ENCODE peak calls at places on chromosome 11, in five cellular contexts. D is H1, V is neuronal stem cell, A is H9, K is mesenchymal stem cell. T is an unnamed sample.
A peak's percentile ranks its signal among the peaks of the same experiment; 100 is the strongest.

GRCh38 chr11:34940026-34940677 is 23.7 kb downstream of the PDHX start:
- DNase-seq in D (no peak), V (no peak), A (no peak), K (peak; percentile 23), T (peak; percentile 45)

GRCh38 chr11:32821517-32821916 is 8.2 kb upstream of the PRRG4 start:
- DNase-seq in D (no peak), V (no peak), A (no peak), K (no peak), T (no peak)

GRCh38 chr11:35662061-35662648 is 420 bp upstream of the TRIM44 start:
- DNase-seq in D (no peak), V (no peak), A (no peak), K (no peak), T (no peak)

GRCh38 chr11:61756452-61757212 is 4.2 kb downstream of the MYRF start:
- DNase-seq in D (no peak), V (no peak), A (no peak), K (peak; percentile 56), T (no peak)

GRCh38 chr11:128728767-128729587 is 35.1 kb downstream of the FLI1 start:
- DNase-seq in D (no peak), V (no peak), A (no peak), K (no peak), T (no peak)

GRCh38 chr11:65663634-65664200 is 1.0 kb upstream of the RELA start:
- DNase-seq in D (no peak), V (no peak), A (no peak), K (peak; percentile 87), T (peak; percentile 50)

GRCh38 chr11:35063453-35063852 is 75.5 kb upstream of the CD44 start:
- DNase-seq in D (no peak), V (no peak), A (no peak), K (no peak), T (no peak)

GRCh38 chr11:64001552-64002427 is 15.6 kb downstream of the OTUB1 start:
- DNase-seq in D (no peak), V (no peak), A (no peak), K (peak; percentile 31), T (no peak)

GRCh38 chr11:122159173-122159701 is 43.2 kb upstream of the BLID start:
- DNase-seq in D (no peak), V (no peak), A (no peak), K (peak; percentile 66), T (no peak)

GRCh38 chr11:119585038-119585666 is 143.8 kb downstream of the NECTIN1 start:
- DNase-seq in D (no peak), V (peak; percentile 9), A (peak; percentile 76), K (no peak), T (no peak)

GRCh38 chr11:134519788-134520187 is 107.7 kb upstream of the B3GAT1 start:
- DNase-seq in D (no peak), V (no peak), A (no peak), K (no peak), T (no peak)

GRCh38 chr11:119363874-119364590 is 17.5 kb downstream of the USP2 start:
- DNase-seq in D (no peak), V (peak; percentile 63), A (no peak), K (no peak), T (peak; percentile 71)

GRCh38 chr11:47967577-47968230 is 12.7 kb upstream of the PTPRJ start:
- DNase-seq in D (no peak), V (no peak), A (no peak), K (no peak), T (peak; percentile 66)

GRCh38 chr11:85752890-85753581 is 57.9 kb downstream of the SYTL2 start:
- DNase-seq in D (no peak), V (no peak), A (no peak), K (no peak), T (no peak)

GRCh38 chr11:77126861-77127673 is 979 bp upstream of the MYO7A start:
- DNase-seq in D (no peak), V (peak; percentile 64), A (peak; percentile 72), K (peak; percentile 69), T (no peak)

GRCh38 chr11:88301478-88302140 is 35.9 kb downstream of the CTSC start:
- DNase-seq in D (no peak), V (no peak), A (no peak), K (peak; percentile 80), T (no peak)

GRCh38 chr11:70732493-70733206 is 334.3 kb downstream of the CTTN start:
- DNase-seq in D (no peak), V (no peak), A (no peak), K (peak; percentile 21), T (peak; percentile 21)

GRCh38 chr11:114448749-114449484 is 9.7 kb downstream of the REXO2 start:
- DNase-seq in D (no peak), V (no peak), A (no peak), K (peak; percentile 39), T (no peak)

GRCh38 chr11:9230291-9230690 is 34.9 kb downstream of the DENND5A start:
- DNase-seq in D (no peak), V (no peak), A (peak; percentile 8), K (no peak), T (peak; percentile 55)

GRCh38 chr11:117390743-117391142 is 63.1 kb downstream of the CEP164 start:
- DNase-seq in D (no peak), V (no peak), A (no peak), K (no peak), T (no peak)

GRCh38 chr11:11366793-11367192 is 13.7 kb upstream of the CSNK2A3 start:
- DNase-seq in D (no peak), V (no peak), A (no peak), K (peak; percentile 19), T (no peak)

GRCh38 chr11:33674035-33674814 is 26.4 kb downstream of the C11orf91 start:
- DNase-seq in D (no peak), V (no peak), A (no peak), K (no peak), T (no peak)

GRCh38 chr11:31995031-31995430 is 95.8 kb upstream of the RCN1 start:
- DNase-seq in D (no peak), V (no peak), A (no peak), K (no peak), T (no peak)

GRCh38 chr11:79616392-79616831 is 175.6 kb upstream of the TENM4 start:
- DNase-seq in D (no peak), V (no peak), A (no peak), K (no peak), T (peak; percentile 20)

GRCh38 chr11:64627371-64627770 is 36.4 kb downstream of the SLC22A12 start:
- DNase-seq in D (no peak), V (no peak), A (no peak), K (no peak), T (no peak)

DNA sequence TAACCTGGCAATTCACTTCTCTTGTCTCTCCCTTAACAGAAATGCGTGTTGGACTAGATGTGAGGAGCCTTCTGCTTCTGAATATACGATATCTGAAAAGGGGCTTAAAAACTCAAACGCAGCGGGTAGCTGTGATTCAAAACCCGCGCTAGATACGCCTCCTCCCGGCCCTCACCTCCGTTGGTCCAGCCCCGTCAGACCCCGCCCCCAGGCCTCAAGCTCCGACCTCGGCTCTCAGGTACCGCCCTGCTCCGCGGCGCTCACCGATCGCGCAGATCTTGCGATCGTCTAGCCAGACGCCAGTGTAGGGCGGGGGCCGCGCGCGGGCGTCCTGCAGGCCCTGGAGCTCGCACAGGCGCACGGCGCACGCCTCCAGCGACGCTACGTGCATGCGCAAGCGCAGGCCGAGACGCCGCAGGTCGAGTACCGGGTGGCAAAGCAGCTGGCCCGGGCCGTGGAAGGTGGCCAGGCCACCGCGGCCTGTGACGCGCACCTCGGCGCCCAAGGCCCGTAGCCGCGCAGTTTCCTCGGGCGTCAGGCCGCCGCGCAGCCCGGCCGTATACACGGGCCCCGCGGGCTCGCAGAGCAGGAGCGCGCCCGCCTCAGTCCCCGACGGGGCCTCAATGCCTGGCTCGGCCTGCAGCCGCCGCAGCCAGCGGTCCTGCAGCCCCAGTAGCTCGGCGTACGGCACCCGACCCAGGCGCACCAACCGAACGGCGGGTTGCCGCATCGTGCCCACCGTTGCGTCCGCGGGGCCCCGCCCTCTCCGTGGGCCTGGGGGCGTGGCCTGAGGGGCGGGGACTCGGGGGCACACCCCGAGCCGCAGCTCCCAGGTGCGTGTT is at the start of gene LIPT2:
- DNase-seq in D (peak; percentile 96), V (peak; percentile 94), A (peak; percentile 98), K (peak; percentile 94), T (peak; percentile 100)
- H2BK12ac ChIP-seq in D (peak within 1 kb of the TSS; percentile 82), V (peak within 1 kb of the TSS; percentile 76), A (no peak within 1 kb of the TSS), K (no peak within 1 kb of the TSS), T (no peak within 1 kb of the TSS)

GRCh38 chr11:59573216-59573615 is 42.4 kb downstream of the OSBP start:
- DNase-seq in D (no peak), V (no peak), A (no peak), K (peak; percentile 92), T (peak; percentile 64)
- H3K4ac ChIP-seq in D (no peak overlapping the region), V (no peak overlapping the region), A (no peak overlapping the region), K (no peak overlapping the region), T (no peak overlapping the region)

GRCh38 chr11:75386912-75387311 is 12.4 kb upstream of the RPS3 start:
- DNase-seq in D (peak; percentile 29), V (no peak), A (peak; percentile 65), K (no peak), T (peak; percentile 96)

GRCh38 chr11:75380245-75380644 is 19.1 kb upstream of the RPS3 start:
- DNase-seq in D (no peak), V (no peak), A (no peak), K (no peak), T (no peak)

GRCh38 chr11:75384438-75385080 is 14.8 kb upstream of the RPS3 start:
- DNase-seq in D (peak; percentile 51), V (peak; percentile 71), A (peak; percentile 88), K (peak; percentile 75), T (peak; percentile 67)

GRCh38 chr11:75380716-75381420 is 18.4 kb upstream of the RPS3 start:
- DNase-seq in D (no peak), V (no peak), A (no peak), K (peak; percentile 42), T (peak; percentile 70)

DNA sequence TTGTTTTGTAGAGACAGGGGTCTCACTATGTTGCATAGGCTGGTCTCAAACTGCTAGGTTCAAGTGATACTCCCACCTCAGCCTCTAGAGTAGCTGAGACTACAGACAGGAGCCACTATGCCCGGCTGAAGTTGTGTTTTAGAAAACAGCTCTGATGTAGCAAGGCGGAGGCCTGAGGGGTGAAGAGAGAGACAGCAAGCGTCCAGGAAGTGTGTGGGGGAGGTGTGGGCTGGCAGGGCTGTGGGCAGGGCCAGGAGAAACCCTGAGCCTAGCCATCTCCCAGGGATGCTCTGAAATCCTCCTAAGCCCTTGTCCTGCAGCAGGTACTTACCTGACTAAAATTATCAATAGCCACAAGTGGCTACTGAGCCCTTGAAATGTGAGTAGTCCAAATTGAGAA is 16.1 kb upstream of the RPS3 start:
- DNase-seq in D (no peak), V (no peak), A (peak; percentile 83), K (no peak), T (no peak)
- H3K9ac ChIP-seq in D (no peak overlapping the region), V (no peak overlapping the region), A (no peak overlapping the region), K (no peak overlapping the region), T (no peak overlapping the region)

DNA sequence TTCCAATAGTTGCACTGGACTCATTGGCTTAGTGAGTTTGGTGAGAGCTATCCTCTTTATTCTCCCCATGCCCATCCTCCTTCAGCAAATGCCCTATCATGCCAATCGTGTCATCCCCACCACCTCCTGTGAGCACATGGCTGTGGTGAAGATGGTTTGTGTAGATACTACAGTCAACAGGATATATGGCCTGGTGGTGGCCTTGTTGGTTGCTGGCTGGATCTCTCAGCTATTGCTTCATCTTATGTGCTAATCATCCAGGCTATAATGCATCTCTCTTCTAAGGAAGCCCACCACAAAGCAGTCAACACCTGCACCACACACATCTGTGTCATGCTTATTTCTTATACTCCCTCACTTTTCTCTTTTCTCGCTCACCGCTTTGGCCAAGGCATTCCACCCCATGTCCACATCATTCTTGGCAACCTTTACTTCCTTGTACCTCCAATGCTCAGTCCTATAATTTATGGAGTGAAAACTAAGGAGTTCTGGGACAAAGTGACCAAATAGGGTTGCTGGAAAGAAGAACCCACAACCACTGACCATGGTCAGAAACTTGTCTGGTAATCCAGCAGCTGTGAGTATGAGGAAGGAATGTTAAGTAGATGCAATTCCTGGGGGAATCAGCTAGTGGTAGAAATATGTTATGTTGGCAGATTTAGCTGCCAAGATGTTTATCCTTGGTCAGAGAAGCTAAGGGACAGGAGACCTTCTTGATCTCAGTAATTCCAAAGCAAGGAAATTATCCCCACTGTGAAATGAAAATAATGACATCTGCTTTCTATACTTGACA is 16.3 kb upstream of the OR56B1 start:
- DNase-seq in D (no peak), V (no peak), A (no peak), K (peak; percentile 19), T (peak; percentile 36)
- H2BK12ac ChIP-seq in D (no peak overlapping the region), V (no peak overlapping the region), A (no peak overlapping the region), K (no peak overlapping the region), T (no peak overlapping the region)

T was measured in trophoblast cell.